ENCODE peak calls at places on chromosomes 13 and 19, in seven cellular contexts. One of them, this sample, is unnamed.

GRCh38 chr13:100506600-100507422 is 81.8 kb downstream of the GGACT start:
- DNase-seq in tibial artery: no peak
- DNase-seq in dorsolateral prefrontal cortex: no peak
- DNase-seq in AG04450: no peak
- DNase-seq in cardiac muscle cell: no peak
- DNase-seq in esophagus muscularis mucosa: no peak
- DNase-seq in esophagus squamous epithelium: no peak
- DNase-seq in this sample: no peak

GRCh38 chr19:10872551-10873107 is 1.3 kb downstream of the CARM1 start:
- DNase-seq in tibial artery: no peak
- DNase-seq in dorsolateral prefrontal cortex: no peak
- DNase-seq in AG04450: no peak
- DNase-seq in cardiac muscle cell: no peak
- DNase-seq in esophagus muscularis mucosa: no peak
- DNase-seq in esophagus squamous epithelium: no peak
- DNase-seq in this sample: no peak

GRCh38 chr19:11168568-11168967 is 13.0 kb upstream of the SPC24 start:
- DNase-seq in tibial artery: peak
- DNase-seq in dorsolateral prefrontal cortex: no peak
- DNase-seq in AG04450: peak
- DNase-seq in cardiac muscle cell: peak
- DNase-seq in esophagus muscularis mucosa: no peak
- DNase-seq in esophagus squamous epithelium: no peak
- DNase-seq in this sample: peak

GRCh38 chr13:112688560-112689497 is 1.0 kb upstream of the ATP11A start:
- DNase-seq in tibial artery: peak
- DNase-seq in dorsolateral prefrontal cortex: peak
- DNase-seq in AG04450: no peak
- DNase-seq in cardiac muscle cell: no peak
- DNase-seq in esophagus muscularis mucosa: no peak
- DNase-seq in esophagus squamous epithelium: no peak
- DNase-seq in this sample: no peak

GRCh38 chr19:12603714-12604113 is 6.9 kb downstream of the ZNF490 start:
- DNase-seq in tibial artery: peak
- DNase-seq in dorsolateral prefrontal cortex: no peak
- DNase-seq in AG04450: no peak
- DNase-seq in cardiac muscle cell: peak
- DNase-seq in esophagus muscularis mucosa: no peak
- DNase-seq in esophagus squamous epithelium: no peak
- DNase-seq in this sample: no peak

GRCh38 chr19:35008891-35009341 is 8.8 kb downstream of the GRAMD1A start:
- DNase-seq in tibial artery: no peak
- DNase-seq in dorsolateral prefrontal cortex: no peak
- DNase-seq in AG04450: no peak
- DNase-seq in cardiac muscle cell: no peak
- DNase-seq in esophagus muscularis mucosa: no peak
- DNase-seq in esophagus squamous epithelium: no peak
- DNase-seq in this sample: no peak

GRCh38 chr13:113178070-113178895 is 19.8 kb downstream of the PROZ start:
- DNase-seq in tibial artery: no peak
- DNase-seq in dorsolateral prefrontal cortex: no peak
- DNase-seq in AG04450: peak
- DNase-seq in cardiac muscle cell: peak
- DNase-seq in esophagus muscularis mucosa: no peak
- DNase-seq in esophagus squamous epithelium: no peak
- DNase-seq in this sample: peak

GRCh38 chr13:95295026-95295425 is 6.2 kb downstream of the ABCC4 start:
- DNase-seq in tibial artery: no peak
- DNase-seq in dorsolateral prefrontal cortex: no peak
- DNase-seq in AG04450: no peak
- DNase-seq in cardiac muscle cell: no peak
- DNase-seq in esophagus muscularis mucosa: no peak
- DNase-seq in esophagus squamous epithelium: no peak
- DNase-seq in this sample: no peak

GRCh38 chr13:100298691-100299090 is 209.8 kb downstream of the PCCA start:
- DNase-seq in tibial artery: no peak
- DNase-seq in dorsolateral prefrontal cortex: no peak
- DNase-seq in AG04450: no peak
- DNase-seq in cardiac muscle cell: no peak
- DNase-seq in esophagus muscularis mucosa: no peak
- DNase-seq in esophagus squamous epithelium: no peak
- DNase-seq in this sample: no peak

GRCh38 chr19:29798783-29799182 is 13.0 kb upstream of the CCNE1 start:
- DNase-seq in tibial artery: no peak
- DNase-seq in dorsolateral prefrontal cortex: no peak
- DNase-seq in AG04450: no peak
- DNase-seq in cardiac muscle cell: peak
- DNase-seq in esophagus muscularis mucosa: no peak
- DNase-seq in esophagus squamous epithelium: no peak
- DNase-seq in this sample: no peak

GRCh38 chr19:30551271-30551670 is 179.1 kb downstream of the ZNF536 start:
- DNase-seq in tibial artery: no peak
- DNase-seq in dorsolateral prefrontal cortex: no peak
- DNase-seq in AG04450: no peak
- DNase-seq in cardiac muscle cell: no peak
- DNase-seq in esophagus muscularis mucosa: no peak
- DNase-seq in esophagus squamous epithelium: no peak
- DNase-seq in this sample: no peak

GRCh38 chr13:25980255-25980654 is 71.6 kb downstream of the SHISA2 start:
- DNase-seq in tibial artery: no peak
- DNase-seq in dorsolateral prefrontal cortex: no peak
- DNase-seq in AG04450: no peak
- DNase-seq in cardiac muscle cell: peak
- DNase-seq in esophagus muscularis mucosa: no peak
- DNase-seq in esophagus squamous epithelium: no peak
- DNase-seq in this sample: no peak

GRCh38 chr13:92029641-92030040 is 631.2 kb downstream of the GPC5 start:
- DNase-seq in tibial artery: no peak
- DNase-seq in dorsolateral prefrontal cortex: no peak
- DNase-seq in AG04450: no peak
- DNase-seq in cardiac muscle cell: no peak
- DNase-seq in esophagus muscularis mucosa: no peak
- DNase-seq in esophagus squamous epithelium: no peak
- DNase-seq in this sample: no peak

GRCh38 chr13:40063278-40063698 is 407.8 kb downstream of the COG6 start:
- DNase-seq in tibial artery: no peak
- DNase-seq in dorsolateral prefrontal cortex: no peak
- DNase-seq in AG04450: no peak
- DNase-seq in cardiac muscle cell: peak
- DNase-seq in esophagus muscularis mucosa: peak
- DNase-seq in esophagus squamous epithelium: no peak
- DNase-seq in this sample: no peak

GRCh38 chr13:102913924-102914628 is 68.2 kb downstream of the ERCC5 start:
- DNase-seq in tibial artery: no peak
- DNase-seq in dorsolateral prefrontal cortex: peak
- DNase-seq in AG04450: no peak
- DNase-seq in cardiac muscle cell: peak
- DNase-seq in esophagus muscularis mucosa: no peak
- DNase-seq in esophagus squamous epithelium: no peak
- DNase-seq in this sample: peak

GRCh38 chr19:3511506-3512251 is 5.6 kb downstream of the FZR1 start:
- DNase-seq in tibial artery: no peak
- DNase-seq in dorsolateral prefrontal cortex: no peak
- DNase-seq in AG04450: no peak
- DNase-seq in cardiac muscle cell: no peak
- DNase-seq in esophagus muscularis mucosa: no peak
- DNase-seq in esophagus squamous epithelium: no peak
- DNase-seq in this sample: no peak

GRCh38 chr13:37869756-37870488 is at the start of gene TRPC4:
- DNase-seq in tibial artery: peak
- DNase-seq in dorsolateral prefrontal cortex: no peak
- DNase-seq in AG04450: no peak
- DNase-seq in cardiac muscle cell: peak
- DNase-seq in esophagus muscularis mucosa: no peak
- DNase-seq in esophagus squamous epithelium: no peak
- DNase-seq in this sample: peak

GRCh38 chr19:1621021-1621420 is 15.8 kb upstream of the UQCR11 start:
- DNase-seq in tibial artery: no peak
- DNase-seq in dorsolateral prefrontal cortex: no peak
- DNase-seq in AG04450: no peak
- DNase-seq in cardiac muscle cell: no peak
- DNase-seq in esophagus muscularis mucosa: no peak
- DNase-seq in esophagus squamous epithelium: no peak
- DNase-seq in this sample: no peak
- H3K27ac ChIP-seq in tibial artery: no peak
- H3K27ac ChIP-seq in dorsolateral prefrontal cortex: no peak
- H3K27ac ChIP-seq in AG04450: no peak
- H3K27ac ChIP-seq in cardiac muscle cell: no peak
- H3K27ac ChIP-seq in esophagus muscularis mucosa: no peak
- H3K27ac ChIP-seq in esophagus squamous epithelium: no peak
- H3K27ac ChIP-seq in this sample: no peak

GRCh38 chr13:110444226-110444653 is 117.3 kb downstream of the RAB20 start:
- DNase-seq in tibial artery: peak
- DNase-seq in dorsolateral prefrontal cortex: no peak
- DNase-seq in AG04450: no peak
- DNase-seq in cardiac muscle cell: peak
- DNase-seq in esophagus muscularis mucosa: no peak
- DNase-seq in esophagus squamous epithelium: no peak
- DNase-seq in this sample: no peak
- TF ChIP-seq CTCF in tibial artery: peak
- TF ChIP-seq CTCF in dorsolateral prefrontal cortex: peak
- TF ChIP-seq CTCF in AG04450: no peak
- TF ChIP-seq CTCF in cardiac muscle cell: peak
- TF ChIP-seq CTCF in esophagus muscularis mucosa: peak
- TF ChIP-seq CTCF in esophagus squamous epithelium: no peak
- TF ChIP-seq CTCF in this sample: no peak

DNA sequence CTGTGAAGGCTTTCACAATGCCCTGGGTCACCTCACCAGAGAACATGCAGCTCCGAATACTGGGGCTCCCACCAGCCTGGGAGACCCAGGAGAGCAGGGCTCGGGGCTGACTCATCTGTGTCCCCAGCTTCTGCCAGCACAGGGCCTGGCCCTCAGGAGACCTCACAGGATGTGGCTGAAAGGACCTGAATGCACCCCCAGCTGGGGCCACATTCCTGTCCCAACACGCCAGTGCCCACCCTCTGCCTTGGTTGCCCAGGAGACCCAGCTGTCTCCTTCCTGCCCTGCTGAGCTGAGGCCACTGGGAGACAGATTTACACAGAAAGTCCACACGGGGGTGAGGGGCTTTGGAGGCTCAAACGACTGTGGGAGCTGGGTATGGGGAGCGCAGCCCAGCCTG is 11.9 kb downstream of the BCAT2 start:
- DNase-seq in tibial artery: no peak
- DNase-seq in dorsolateral prefrontal cortex: no peak
- DNase-seq in AG04450: no peak
- DNase-seq in cardiac muscle cell: no peak
- DNase-seq in esophagus muscularis mucosa: no peak
- DNase-seq in esophagus squamous epithelium: no peak
- DNase-seq in this sample: no peak
- H3K27ac ChIP-seq in tibial artery: no peak
- H3K27ac ChIP-seq in dorsolateral prefrontal cortex: peak
- H3K27ac ChIP-seq in AG04450: no peak
- H3K27ac ChIP-seq in cardiac muscle cell: no peak
- H3K27ac ChIP-seq in esophagus muscularis mucosa: peak
- H3K27ac ChIP-seq in esophagus squamous epithelium: peak
- H3K27ac ChIP-seq in this sample: peak

GRCh38 chr13:23563085-23563484 is 7.1 kb upstream of the TNFRSF19 start:
- DNase-seq in tibial artery: no peak
- DNase-seq in dorsolateral prefrontal cortex: no peak
- DNase-seq in AG04450: no peak
- DNase-seq in cardiac muscle cell: no peak
- DNase-seq in esophagus muscularis mucosa: no peak
- DNase-seq in esophagus squamous epithelium: no peak
- DNase-seq in this sample: no peak

GRCh38 chr13:23570099-23570926 is at the start of gene TNFRSF19:
- DNase-seq in tibial artery: no peak
- DNase-seq in dorsolateral prefrontal cortex: no peak
- DNase-seq in AG04450: peak
- DNase-seq in cardiac muscle cell: peak
- DNase-seq in esophagus muscularis mucosa: no peak
- DNase-seq in esophagus squamous epithelium: no peak
- DNase-seq in this sample: no peak

GRCh38 chr13:23572836-23573235 is 2.6 kb downstream of the TNFRSF19 start:
- DNase-seq in tibial artery: no peak
- DNase-seq in dorsolateral prefrontal cortex: no peak
- DNase-seq in AG04450: no peak
- DNase-seq in cardiac muscle cell: no peak
- DNase-seq in esophagus muscularis mucosa: no peak
- DNase-seq in esophagus squamous epithelium: no peak
- DNase-seq in this sample: no peak

GRCh38 chr13:23570931-23571330 is 719 bp downstream of the TNFRSF19 start:
- DNase-seq in tibial artery: no peak
- DNase-seq in dorsolateral prefrontal cortex: no peak
- DNase-seq in AG04450: no peak
- DNase-seq in cardiac muscle cell: peak
- DNase-seq in esophagus muscularis mucosa: no peak
- DNase-seq in esophagus squamous epithelium: no peak
- DNase-seq in this sample: no peak

GRCh38 chr13:23567792-23568480 is 2.3 kb upstream of the TNFRSF19 start:
- DNase-seq in tibial artery: no peak
- DNase-seq in dorsolateral prefrontal cortex: no peak
- DNase-seq in AG04450: no peak
- DNase-seq in cardiac muscle cell: peak
- DNase-seq in esophagus muscularis mucosa: no peak
- DNase-seq in esophagus squamous epithelium: no peak
- DNase-seq in this sample: no peak
- TF ChIP-seq CTCF in tibial artery: no peak
- TF ChIP-seq CTCF in dorsolateral prefrontal cortex: no peak
- TF ChIP-seq CTCF in AG04450: no peak
- TF ChIP-seq CTCF in cardiac muscle cell: no peak
- TF ChIP-seq CTCF in esophagus muscularis mucosa: no peak
- TF ChIP-seq CTCF in esophagus squamous epithelium: no peak
- TF ChIP-seq CTCF in this sample: no peak

GRCh38 chr19:38676023-38676877 is 28.8 kb downstream of the ACTN4 start:
- DNase-seq in tibial artery: no peak
- DNase-seq in dorsolateral prefrontal cortex: no peak
- DNase-seq in AG04450: no peak
- DNase-seq in cardiac muscle cell: peak
- DNase-seq in esophagus muscularis mucosa: no peak
- DNase-seq in esophagus squamous epithelium: no peak
- DNase-seq in this sample: no peak
- H3K27ac ChIP-seq in tibial artery: peak
- H3K27ac ChIP-seq in dorsolateral prefrontal cortex: peak
- H3K27ac ChIP-seq in AG04450: peak
- H3K27ac ChIP-seq in cardiac muscle cell: peak
- H3K27ac ChIP-seq in esophagus muscularis mucosa: peak
- H3K27ac ChIP-seq in esophagus squamous epithelium: peak
- H3K27ac ChIP-seq in this sample: peak

DNA sequence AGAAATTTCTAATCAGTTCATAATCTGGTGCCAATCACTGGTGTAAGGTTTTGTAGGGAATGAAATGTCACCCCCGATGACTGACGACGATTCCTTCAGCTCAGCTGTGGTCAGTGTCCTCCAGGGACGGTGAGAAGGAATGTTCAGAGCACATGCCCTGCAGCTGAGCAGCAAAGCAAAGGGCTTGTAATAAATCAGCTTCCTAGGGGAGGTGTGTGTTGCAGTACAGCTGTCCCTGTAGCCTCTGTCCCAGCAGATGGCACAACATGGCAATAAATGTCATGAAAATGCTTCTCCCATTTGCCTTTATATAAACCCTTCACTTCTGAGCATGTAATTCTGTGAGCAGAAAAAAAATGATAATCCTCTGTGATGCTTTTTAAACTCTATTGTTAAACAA is 102.4 kb downstream of the FAM216B start:
- DNase-seq in tibial artery: no peak
- DNase-seq in dorsolateral prefrontal cortex: no peak
- DNase-seq in AG04450: no peak
- DNase-seq in cardiac muscle cell: peak
- DNase-seq in esophagus muscularis mucosa: no peak
- DNase-seq in esophagus squamous epithelium: no peak
- DNase-seq in this sample: no peak
- TF ChIP-seq CTCF in tibial artery: no peak
- TF ChIP-seq CTCF in dorsolateral prefrontal cortex: no peak
- TF ChIP-seq CTCF in AG04450: no peak
- TF ChIP-seq CTCF in cardiac muscle cell: no peak
- TF ChIP-seq CTCF in esophagus muscularis mucosa: no peak
- TF ChIP-seq CTCF in esophagus squamous epithelium: no peak
- TF ChIP-seq CTCF in this sample: peak

GRCh38 chr13:52600666-52601065 is 41.6 kb upstream of the HNRNPA1L2 start:
- DNase-seq in tibial artery: no peak
- DNase-seq in dorsolateral prefrontal cortex: no peak
- DNase-seq in AG04450: no peak
- DNase-seq in cardiac muscle cell: peak
- DNase-seq in esophagus muscularis mucosa: no peak
- DNase-seq in esophagus squamous epithelium: no peak
- DNase-seq in this sample: no peak
- H3K27ac ChIP-seq in tibial artery: peak
- H3K27ac ChIP-seq in dorsolateral prefrontal cortex: peak
- H3K27ac ChIP-seq in AG04450: no peak
- H3K27ac ChIP-seq in cardiac muscle cell: no peak
- H3K27ac ChIP-seq in esophagus muscularis mucosa: peak
- H3K27ac ChIP-seq in esophagus squamous epithelium: peak
- H3K27ac ChIP-seq in this sample: peak